ENCODE peak calls at places on chromosomes 13 and 19, in seven cellular contexts. D, W, C, A, M, B and E are unnamed samples.

GRCh38 chr19:47271949-47272348 is 2.7 kb upstream of the INAFM1 start:
- DNase-seq in D (no peak), W (no peak), C (no peak), A (no peak), M (no peak), B (no peak), E (no peak)

GRCh38 chr19:34308381-34309367 is 54.3 kb downstream of the GARRE1 start:
- DNase-seq in D (no peak), W (no peak), C (no peak), A (no peak), M (no peak), B (no peak), E (no peak)

GRCh38 chr19:8462601-8463000 is 17.8 kb downstream of the HNRNPM start:
- DNase-seq in D (no peak), W (no peak), C (no peak), A (no peak), M (no peak), B (no peak), E (no peak)

GRCh38 chr19:2575734-2576481 is 100.0 kb downstream of the GADD45B start:
- DNase-seq in D (peak; percentile 69), W (no peak), C (no peak), A (no peak), M (no peak), B (peak; percentile 77), E (peak; percentile 85)

GRCh38 chr19:29547361-29547960 is 21.7 kb downstream of the VSTM2B start:
- DNase-seq in D (no peak), W (no peak), C (no peak), A (no peak), M (peak; percentile 21), B (no peak), E (no peak)

GRCh38 chr13:104256701-104257100 is 1190.5 kb upstream of the SLC10A2 start:
- DNase-seq in D (no peak), W (no peak), C (no peak), A (no peak), M (no peak), B (no peak), E (no peak)

GRCh38 chr13:65921933-65922332 is 1308.2 kb downstream of the PCDH9 start:
- DNase-seq in D (no peak), W (no peak), C (no peak), A (no peak), M (no peak), B (no peak), E (no peak)

GRCh38 chr19:29287061-29287460 is 74.1 kb upstream of the UQCRFS1 start:
- DNase-seq in D (no peak), W (no peak), C (no peak), A (no peak), M (no peak), B (no peak), E (no peak)

GRCh38 chr13:62336507-62336906 is 920.9 kb upstream of the PCDH20 start:
- DNase-seq in D (no peak), W (no peak), C (no peak), A (no peak), M (no peak), B (no peak), E (no peak)

GRCh38 chr19:8638078-8638619 is 7.7 kb downstream of the NFILZ start:
- DNase-seq in D (peak; percentile 21), W (no peak), C (no peak), A (no peak), M (no peak), B (peak; percentile 18), E (no peak)

GRCh38 chr19:5231857-5232503 is 108.6 kb downstream of the PTPRS start:
- DNase-seq in D (no peak), W (no peak), C (no peak), A (no peak), M (no peak), B (no peak), E (no peak)

GRCh38 chr19:5228490-5228889 is 112.1 kb downstream of the PTPRS start:
- DNase-seq in D (no peak), W (no peak), C (no peak), A (no peak), M (no peak), B (no peak), E (no peak)

GRCh38 chr19:5228932-5229777 is 111.5 kb downstream of the PTPRS start:
- DNase-seq in D (no peak), W (no peak), C (no peak), A (no peak), M (no peak), B (no peak), E (no peak)

GRCh38 chr19:5230730-5231555 is 109.7 kb downstream of the PTPRS start:
- DNase-seq in D (no peak), W (no peak), C (no peak), A (no peak), M (no peak), B (no peak), E (no peak)

DNA sequence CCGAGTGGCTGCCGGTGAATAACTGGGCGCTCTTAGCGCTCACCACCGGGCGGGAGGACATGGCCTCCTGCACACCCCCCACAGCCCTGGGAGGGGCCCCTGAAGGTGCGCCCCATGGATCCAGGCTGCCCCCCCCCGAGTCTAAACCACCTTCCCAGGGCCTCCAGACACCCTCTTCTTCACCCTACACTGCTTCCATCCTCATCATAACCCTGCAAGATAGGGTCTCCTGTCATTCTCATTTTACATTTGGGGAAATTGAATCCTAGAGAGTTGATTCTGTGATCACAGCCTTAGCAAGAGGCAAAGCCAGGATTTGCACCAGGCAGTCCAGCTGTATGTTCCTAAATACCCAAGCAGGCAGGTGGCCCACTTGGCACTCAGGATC is 110.8 kb downstream of the PTPRS start:
- DNase-seq in D (no peak), W (no peak), C (no peak), A (no peak), M (no peak), B (no peak), E (no peak)
- H4K8ac ChIP-seq in D (no peak overlapping the region), W (no peak overlapping the region), C (no peak overlapping the region), A (no peak overlapping the region), M (no peak overlapping the region), B (no peak overlapping the region), E (no peak overlapping the region)

GRCh38 chr19:56868446-56868845 is 27.9 kb upstream of the PEG3 start:
- DNase-seq in D (no peak), W (no peak), C (no peak), A (no peak), M (no peak), B (no peak), E (no peak)

GRCh38 chr19:56866563-56866962 is 26.0 kb upstream of the PEG3 start:
- DNase-seq in D (no peak), W (peak; percentile 4), C (peak; percentile 7), A (no peak), M (no peak), B (no peak), E (no peak)

GRCh38 chr19:56869886-56870285 is 29.4 kb upstream of the PEG3 start:
- DNase-seq in D (no peak), W (no peak), C (no peak), A (no peak), M (no peak), B (no peak), E (no peak)

GRCh38 chr19:56864443-56865125 is 24.1 kb upstream of the PEG3 start:
- DNase-seq in D (no peak), W (no peak), C (peak; percentile 41), A (no peak), M (no peak), B (no peak), E (no peak)
- H2AK5ac ChIP-seq in D (no peak overlapping the region), W (peak overlapping the region; percentile 32), C (no peak overlapping the region), A (no peak overlapping the region), M (no peak overlapping the region), B (no peak overlapping the region), E (no peak overlapping the region)

DNA sequence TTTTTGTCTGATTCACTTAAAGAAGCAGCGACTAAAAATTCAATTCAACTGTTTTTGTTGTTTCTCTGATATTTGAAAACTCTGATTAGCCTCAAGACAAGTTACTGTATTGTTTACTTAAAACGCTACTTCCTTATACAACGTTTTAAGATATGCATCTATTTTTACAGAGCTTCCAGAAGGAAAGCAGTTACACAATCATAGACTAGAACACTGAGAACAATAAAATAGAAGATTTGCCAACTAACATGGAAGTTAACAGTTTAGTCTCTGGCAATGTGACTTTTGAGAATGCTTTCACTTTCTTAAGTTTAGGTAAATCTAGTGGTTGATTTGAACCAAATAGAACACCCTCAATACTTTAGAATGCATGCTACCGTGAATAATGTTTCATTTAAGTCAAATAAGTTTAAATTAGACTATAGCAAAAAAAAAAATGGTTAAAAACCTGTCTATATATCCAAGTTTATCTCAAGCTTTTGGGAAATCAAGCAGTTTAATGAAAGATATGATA is 614.8 kb downstream of the DACH1 start:
- DNase-seq in D (no peak), W (no peak), C (no peak), A (no peak), M (no peak), B (no peak), E (peak; percentile 57)
- H4K8ac ChIP-seq in D (no peak overlapping the region), W (no peak overlapping the region), C (no peak overlapping the region), A (no peak overlapping the region), M (no peak overlapping the region), B (no peak overlapping the region), E (no peak overlapping the region)

GRCh38 chr19:399370-399769 is 9.6 kb downstream of the C2CD4C start:
- DNase-seq in D (no peak), W (no peak), C (no peak), A (no peak), M (no peak), B (no peak), E (no peak)
- H2AK5ac ChIP-seq in D (no peak overlapping the region), W (peak overlapping the region; percentile 40), C (no peak overlapping the region), A (no peak overlapping the region), M (no peak overlapping the region), B (no peak overlapping the region), E (no peak overlapping the region)

DNA sequence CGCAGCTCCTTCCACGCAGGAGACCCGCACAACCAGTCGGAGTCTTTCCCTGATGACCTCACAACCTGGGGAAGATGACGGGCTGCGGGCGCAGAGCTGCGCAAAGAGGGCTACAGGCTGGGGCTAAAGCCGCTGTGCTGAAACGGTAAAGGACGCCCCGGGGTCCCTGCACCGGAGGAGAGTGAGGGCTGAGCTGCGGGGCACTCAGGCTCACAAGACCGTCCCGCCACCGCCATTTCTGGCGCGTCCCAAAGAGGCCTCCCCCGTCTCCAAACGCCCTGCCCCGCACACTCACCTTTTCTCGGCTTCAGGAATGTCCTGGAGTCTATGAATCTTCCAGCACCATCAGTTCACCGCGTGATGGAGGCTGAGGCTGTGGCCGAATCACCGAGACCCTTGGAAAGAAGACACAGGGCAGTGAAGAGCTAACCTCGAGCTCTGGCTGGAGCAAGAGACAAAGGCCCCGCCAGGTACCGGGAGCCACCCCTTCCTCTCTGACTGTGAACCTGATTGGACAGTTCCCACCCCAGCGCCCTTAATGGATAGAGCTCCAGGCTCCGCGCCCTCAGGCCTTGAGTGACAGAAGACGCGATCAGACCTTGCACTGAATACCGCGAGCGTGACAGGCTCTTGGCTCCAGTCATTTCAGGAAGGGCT is 41.8 kb upstream of the ZNF429 start:
- DNase-seq in D (no peak), W (peak; percentile 72), C (peak; percentile 98), A (peak; percentile 81), M (peak; percentile 95), B (peak; percentile 87), E (no peak)
- H4K8ac ChIP-seq in D (no peak overlapping the region), W (no peak overlapping the region), C (no peak overlapping the region), A (peak overlapping the region; percentile 97), M (no peak overlapping the region), B (peak overlapping the region; percentile 20), E (no peak overlapping the region)